ENCODE peak calls at places on chromosome 18, in four cellular contexts. S is cardiac muscle cell, J is pancreas, M is neuronal stem cell. A is an unnamed sample.

GRCh38 chr18:44036500-44036899 is 644.2 kb upstream of the SETBP1 start:
- DNase-seq in M (no peak), S (peak; percentile 20), J (peak; percentile 72), A (no peak)

GRCh38 chr18:24227976-24228660 is 89.3 kb downstream of the CABYR start:
- DNase-seq in M (no peak), S (no peak), J (no peak), A (no peak)

GRCh38 chr18:13500891-13501887 is 225.2 kb downstream of the FAM210A start:
- DNase-seq in M (no peak), S (peak; percentile 62), J (peak; percentile 75), A (no peak)

GRCh38 chr18:26429535-26429934 is 118.8 kb downstream of the KCTD1 start:
- DNase-seq in J (no peak), M (no peak), S (peak; percentile 81), A (no peak)

GRCh38 chr18:49865401-49865800 is 52.1 kb upstream of the ACAA2 start:
- DNase-seq in M (no peak), S (no peak), J (peak; percentile 76), A (no peak)

GRCh38 chr18:48732767-48733424 is 194.1 kb downstream of the CTIF start:
- DNase-seq in S (no peak), M (no peak), J (no peak), A (no peak)

GRCh38 chr18:25189391-25190185 is 162.4 kb downstream of the ZNF521 start:
- DNase-seq in J (no peak), S (no peak), M (no peak), A (no peak)

GRCh38 chr18:32548688-32549087 is 78.0 kb upstream of the GAREM1 start:
- DNase-seq in S (no peak), J (no peak), M (peak; percentile 86), A (no peak)

GRCh38 chr18:50850307-50850706 is 28.6 kb upstream of the ME2 start:
- DNase-seq in S (no peak), M (no peak), J (no peak), A (no peak)

GRCh38 chr18:48215876-48216638 is 193.1 kb downstream of the ZBTB7C start:
- DNase-seq in M (no peak), J (no peak), S (no peak), A (no peak)

GRCh38 chr18:63207154-63207790 is 112.3 kb downstream of the BCL2 start:
- DNase-seq in M (no peak), J (no peak), S (no peak), A (no peak)

GRCh38 chr18:50194623-50195532 is at the start of gene MYO5B:
- DNase-seq in S (peak; percentile 2), M (peak; percentile 58), J (peak; percentile 95), A (peak; percentile 31)

GRCh38 chr18:40243592-40243991 is 1711.4 kb upstream of the PIK3C3 start:
- DNase-seq in J (no peak), S (no peak), M (no peak), A (no peak)

GRCh38 chr18:57807336-57808117 is 4.4 kb upstream of the ATP8B1 start:
- DNase-seq in J (no peak), M (no peak), S (peak; percentile 34), A (no peak)

GRCh38 chr18:37124511-37124910 is 295.6 kb downstream of the KIAA1328 start:
- DNase-seq in M (no peak), J (no peak), S (no peak), A (no peak)

GRCh38 chr18:3441290-3441689 is 8.7 kb upstream of the TGIF1 start:
- DNase-seq in J (no peak), M (no peak), S (peak; percentile 58), A (no peak)

GRCh38 chr18:38750786-38751185 is 1185.2 kb upstream of the CELF4 start:
- DNase-seq in J (no peak), S (no peak), M (no peak), A (no peak)

GRCh38 chr18:58196164-58196563 is 152.1 kb downstream of the NEDD4L start:
- DNase-seq in M (no peak), S (no peak), J (no peak), A (no peak)

GRCh38 chr18:48894799-48895346 is 55.9 kb downstream of the SMAD7 start:
- DNase-seq in S (peak; percentile 22), J (peak; percentile 6), M (no peak), A (no peak)

GRCh38 chr18:22650247-22650646 is 232.5 kb upstream of the CTAGE1 start:
- DNase-seq in J (no peak), S (peak; percentile 51), M (no peak), A (no peak)

GRCh38 chr18:58525517-58525916 is 103.4 kb downstream of the ALPK2 start:
- DNase-seq in S (no peak), M (no peak), J (no peak), A (no peak)

GRCh38 chr18:76459687-76460350 is 35.2 kb downstream of the ZNF516 start:
- DNase-seq in M (no peak), J (no peak), S (peak; percentile 99), A (no peak)

GRCh38 chr18:42712065-42712464 is 403.4 kb downstream of the RIT2 start:
- DNase-seq in J (no peak), S (no peak), M (no peak), A (no peak)

GRCh38 chr18:49725809-49726514 is 87.4 kb downstream of the ACAA2 start:
- DNase-seq in S (peak; percentile 99), M (peak; percentile 61), J (no peak), A (no peak)

DNA sequence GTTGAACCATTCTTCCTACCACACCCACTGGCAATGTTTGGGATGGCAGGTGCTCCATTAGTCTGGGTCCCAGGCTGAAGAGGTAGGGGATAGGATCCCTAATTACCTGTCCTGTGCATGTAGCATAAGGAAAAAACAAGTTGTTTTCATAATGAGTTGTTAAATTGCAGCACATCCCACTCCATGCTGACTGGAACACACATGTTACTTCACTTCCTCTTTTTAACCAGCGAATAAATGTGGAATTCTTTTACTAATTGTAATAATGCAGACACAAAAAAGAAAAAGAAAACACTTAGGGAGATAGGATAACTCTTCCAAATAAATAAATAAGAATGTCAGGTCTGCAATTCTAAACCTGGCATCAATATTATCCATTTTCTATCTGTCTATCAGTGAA is 11.8 kb upstream of the CBLN2 start:
- DNase-seq in M (no peak), J (no peak), S (no peak), A (no peak)
- H3K9me3 ChIP-seq in M (no peaks in the 10 kb centered on the region), J (no peaks in the 10 kb centered on the region), S (no peaks in the 10 kb centered on the region), A (no peaks in the 10 kb centered on the region)

GRCh38 chr18:77985486-77985885 is 735.8 kb downstream of the GALR1 start:
- DNase-seq in M (no peak), J (no peak), S (no peak), A (no peak)
- H3K9me3 ChIP-seq in M (no peaks in the 10 kb centered on the region), J (no peaks in the 10 kb centered on the region), S (no peaks in the 10 kb centered on the region), A (no peaks in the 10 kb centered on the region)

DNA sequence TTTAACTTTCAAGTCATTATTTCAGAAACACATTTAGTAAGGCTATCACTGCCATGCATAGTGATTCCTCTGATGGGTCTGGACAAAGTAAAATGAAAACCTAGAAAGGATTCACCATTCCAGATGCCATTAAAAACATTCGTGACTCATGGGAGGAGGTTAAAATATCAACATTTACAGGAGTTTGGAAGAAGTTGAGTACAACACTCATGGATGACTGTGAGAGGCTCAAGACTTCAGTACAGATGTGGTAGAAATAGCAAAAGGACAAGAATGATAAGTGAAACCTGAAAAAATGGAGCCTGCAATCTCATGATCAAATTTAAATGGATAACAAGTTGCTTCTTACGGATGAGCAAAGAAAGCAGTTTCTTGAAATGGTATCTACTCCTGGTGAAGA is 5.8 kb upstream of the TWSG1 start:
- DNase-seq in S (no peak), M (no peak), J (no peak), A (no peak)
- H3K9me3 ChIP-seq in S (no peaks in the 10 kb centered on the region), M (peaks cover 13% of the 10 kb centered on the region), J (no peaks in the 10 kb centered on the region), A (no peaks in the 10 kb centered on the region)

GRCh38 chr18:8898990-8899389 is 193.6 kb downstream of the MTCL1 start:
- DNase-seq in M (no peak), J (no peak), S (no peak), A (no peak)
- H3K9me3 ChIP-seq in M (peaks cover 10% of the 10 kb centered on the region), J (no peaks in the 10 kb centered on the region), S (no peaks in the 10 kb centered on the region), A (no peaks in the 10 kb centered on the region)

GRCh38 chr18:35242426-35242825 is 1.6 kb downstream of the ZNF397 start:
- DNase-seq in M (no peak), S (peak; percentile 31), J (no peak), A (no peak)
- H3K9me3 ChIP-seq in M (peaks cover 55% of the 10 kb centered on the region), S (no peaks in the 10 kb centered on the region), J (no peaks in the 10 kb centered on the region), A (no peaks in the 10 kb centered on the region)

DNA sequence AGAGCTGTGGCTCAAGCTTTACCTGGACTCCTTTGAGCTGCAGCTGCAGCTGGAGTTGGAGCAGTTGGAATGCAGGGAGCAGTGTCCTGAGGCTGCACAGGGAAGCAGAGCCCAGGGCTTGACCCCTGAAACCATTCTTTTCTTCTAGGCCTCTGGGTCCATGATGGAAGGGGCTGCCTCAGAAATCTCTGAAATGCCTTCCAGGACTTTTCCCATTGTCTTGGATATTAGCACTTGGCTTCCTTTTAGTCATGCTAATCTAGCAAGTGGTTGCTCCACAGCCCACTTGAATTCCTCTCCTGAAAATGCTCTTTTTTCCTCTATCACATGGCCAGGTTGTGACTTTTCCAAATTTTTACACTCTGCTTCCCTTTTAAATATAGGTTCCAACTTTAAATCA is 108.6 kb upstream of the RNF152 start:
- DNase-seq in J (no peak), S (no peak), M (no peak), A (no peak)
- H3K9me3 ChIP-seq in J (no peaks in the 10 kb centered on the region), S (no peaks in the 10 kb centered on the region), M (peaks cover 39% of the 10 kb centered on the region), A (no peaks in the 10 kb centered on the region)

DNA sequence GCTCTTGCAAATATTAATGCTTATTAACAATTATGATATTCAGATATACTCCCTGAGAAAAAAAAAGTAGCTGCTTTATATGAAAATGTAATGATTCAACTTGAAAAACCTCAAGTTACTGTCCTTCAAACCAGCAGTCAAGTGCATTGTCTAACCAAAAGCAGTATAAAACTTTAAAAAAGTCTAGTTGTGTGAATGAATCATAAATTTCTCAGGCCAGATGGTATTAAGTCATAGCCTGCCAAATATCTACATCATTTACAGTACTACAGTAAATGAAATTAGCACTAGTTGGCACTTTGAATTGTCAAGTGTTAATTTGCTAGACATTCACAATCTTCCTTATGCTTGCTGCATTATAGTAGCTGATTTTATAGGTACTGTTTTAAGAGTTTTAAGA is 85.9 kb downstream of the CBLN2 start:
- DNase-seq in J (no peak), S (no peak), M (no peak), A (no peak)
- H3K9me3 ChIP-seq in J (no peaks in the 10 kb centered on the region), S (no peaks in the 10 kb centered on the region), M (no peaks in the 10 kb centered on the region), A (no peaks in the 10 kb centered on the region)

GRCh38 chr18:70709720-70710119 is 420.9 kb downstream of the SOCS6 start:
- DNase-seq in M (no peak), J (no peak), S (no peak), A (no peak)
- H3K9me3 ChIP-seq in M (no peaks in the 10 kb centered on the region), J (no peaks in the 10 kb centered on the region), S (no peaks in the 10 kb centered on the region), A (no peaks in the 10 kb centered on the region)

A was measured in T-helper 17 cell.